ENCODE peak calls at places on chromosomes 5 and 9, in seven cellular contexts. One of them, this sample, is unnamed.

GRCh38 chr5:53123702-53124101 is 14.1 kb upstream of the MOCS2 start:
- DNase-seq in AG08396: no peak
- DNase-seq in memory B cell: no peak
- DNase-seq in activated T-cell treated with anti-CD3 and anti-CD28 coated beads for 24 hours: no peak
- DNase-seq in heart right ventricle: no peak
- DNase-seq in nephron progenitor cell: no peak
- DNase-seq in substantia nigra: no peak
- DNase-seq in this sample: no peak

GRCh38 chr9:98916660-98917059 is 27.0 kb upstream of the COL15A1 start:
- DNase-seq in AG08396: peak
- DNase-seq in memory B cell: no peak
- DNase-seq in activated T-cell treated with anti-CD3 and anti-CD28 coated beads for 24 hours: no peak
- DNase-seq in heart right ventricle: peak
- DNase-seq in nephron progenitor cell: peak
- DNase-seq in substantia nigra: no peak
- DNase-seq in this sample: peak

GRCh38 chr5:57405984-57406383 is 76.6 kb downstream of the ACTBL2 start:
- DNase-seq in AG08396: no peak
- DNase-seq in memory B cell: no peak
- DNase-seq in activated T-cell treated with anti-CD3 and anti-CD28 coated beads for 24 hours: no peak
- DNase-seq in heart right ventricle: no peak
- DNase-seq in nephron progenitor cell: no peak
- DNase-seq in substantia nigra: no peak
- DNase-seq in this sample: no peak

GRCh38 chr5:180467028-180467427 is 27.2 kb upstream of the CNOT6 start:
- DNase-seq in AG08396: peak
- DNase-seq in memory B cell: no peak
- DNase-seq in activated T-cell treated with anti-CD3 and anti-CD28 coated beads for 24 hours: no peak
- DNase-seq in heart right ventricle: peak
- DNase-seq in nephron progenitor cell: no peak
- DNase-seq in substantia nigra: no peak
- DNase-seq in this sample: no peak

GRCh38 chr5:180330270-180330648 is 22.9 kb downstream of the GFPT2 start:
- DNase-seq in AG08396: no peak
- DNase-seq in memory B cell: no peak
- DNase-seq in activated T-cell treated with anti-CD3 and anti-CD28 coated beads for 24 hours: no peak
- DNase-seq in heart right ventricle: no peak
- DNase-seq in nephron progenitor cell: no peak
- DNase-seq in substantia nigra: no peak
- DNase-seq in this sample: no peak

GRCh38 chr9:14366071-14366470 is 52.1 kb upstream of the NFIB start:
- DNase-seq in AG08396: peak
- DNase-seq in memory B cell: no peak
- DNase-seq in activated T-cell treated with anti-CD3 and anti-CD28 coated beads for 24 hours: no peak
- DNase-seq in heart right ventricle: no peak
- DNase-seq in nephron progenitor cell: no peak
- DNase-seq in substantia nigra: no peak
- DNase-seq in this sample: no peak

GRCh38 chr5:127031147-127031862 is 947 bp upstream of the MARCHF3 start:
- DNase-seq in AG08396: no peak
- DNase-seq in memory B cell: no peak
- DNase-seq in activated T-cell treated with anti-CD3 and anti-CD28 coated beads for 24 hours: no peak
- DNase-seq in heart right ventricle: peak
- DNase-seq in nephron progenitor cell: peak
- DNase-seq in substantia nigra: no peak
- DNase-seq in this sample: peak

GRCh38 chr5:93598997-93599371 is 16.0 kb downstream of the NR2F1 start:
- DNase-seq in AG08396: peak
- DNase-seq in memory B cell: no peak
- DNase-seq in activated T-cell treated with anti-CD3 and anti-CD28 coated beads for 24 hours: no peak
- DNase-seq in heart right ventricle: no peak
- DNase-seq in nephron progenitor cell: no peak
- DNase-seq in substantia nigra: no peak
- DNase-seq in this sample: peak

GRCh38 chr5:172059661-172060100 is 53.2 kb upstream of the FBXW11 start:
- DNase-seq in AG08396: no peak
- DNase-seq in memory B cell: peak
- DNase-seq in activated T-cell treated with anti-CD3 and anti-CD28 coated beads for 24 hours: no peak
- DNase-seq in heart right ventricle: no peak
- DNase-seq in nephron progenitor cell: no peak
- DNase-seq in substantia nigra: no peak
- DNase-seq in this sample: no peak

GRCh38 chr9:36976371-36977030 is 57.6 kb downstream of the PAX5 start:
- DNase-seq in AG08396: no peak
- DNase-seq in memory B cell: no peak
- DNase-seq in activated T-cell treated with anti-CD3 and anti-CD28 coated beads for 24 hours: no peak
- DNase-seq in heart right ventricle: no peak
- DNase-seq in nephron progenitor cell: no peak
- DNase-seq in substantia nigra: no peak
- DNase-seq in this sample: no peak

GRCh38 chr5:74673011-74673790 is 11.8 kb upstream of the HEXB start:
- DNase-seq in AG08396: no peak
- DNase-seq in memory B cell: no peak
- DNase-seq in activated T-cell treated with anti-CD3 and anti-CD28 coated beads for 24 hours: no peak
- DNase-seq in heart right ventricle: no peak
- DNase-seq in nephron progenitor cell: no peak
- DNase-seq in substantia nigra: peak
- DNase-seq in this sample: peak

GRCh38 chr5:181133610-181134231 is 2.8 kb upstream of the OR2V1 start:
- DNase-seq in AG08396: peak
- DNase-seq in memory B cell: no peak
- DNase-seq in activated T-cell treated with anti-CD3 and anti-CD28 coated beads for 24 hours: no peak
- DNase-seq in heart right ventricle: peak
- DNase-seq in nephron progenitor cell: no peak
- DNase-seq in substantia nigra: peak
- DNase-seq in this sample: no peak

GRCh38 chr5:107248065-107248695 is 422.6 kb downstream of the EFNA5 start:
- DNase-seq in AG08396: peak
- DNase-seq in memory B cell: no peak
- DNase-seq in activated T-cell treated with anti-CD3 and anti-CD28 coated beads for 24 hours: peak
- DNase-seq in heart right ventricle: peak
- DNase-seq in nephron progenitor cell: peak
- DNase-seq in substantia nigra: peak
- DNase-seq in this sample: peak

GRCh38 chr9:84296146-84296843 is 44.3 kb downstream of the SLC28A3 start:
- DNase-seq in AG08396: peak
- DNase-seq in memory B cell: no peak
- DNase-seq in activated T-cell treated with anti-CD3 and anti-CD28 coated beads for 24 hours: peak
- DNase-seq in heart right ventricle: no peak
- DNase-seq in nephron progenitor cell: no peak
- DNase-seq in substantia nigra: peak
- DNase-seq in this sample: no peak

GRCh38 chr5:103014983-103015382 is 105.0 kb downstream of the GIN1 start:
- DNase-seq in AG08396: no peak
- DNase-seq in memory B cell: no peak
- DNase-seq in activated T-cell treated with anti-CD3 and anti-CD28 coated beads for 24 hours: no peak
- DNase-seq in heart right ventricle: no peak
- DNase-seq in nephron progenitor cell: no peak
- DNase-seq in substantia nigra: no peak
- DNase-seq in this sample: no peak

GRCh38 chr5:177294632-177295031 is 8.9 kb downstream of the RAB24 start:
- DNase-seq in AG08396: no peak
- DNase-seq in memory B cell: no peak
- DNase-seq in activated T-cell treated with anti-CD3 and anti-CD28 coated beads for 24 hours: no peak
- DNase-seq in heart right ventricle: no peak
- DNase-seq in nephron progenitor cell: no peak
- DNase-seq in substantia nigra: no peak
- DNase-seq in this sample: no peak

GRCh38 chr5:13746026-13746425 is 198.5 kb downstream of the DNAH5 start:
- DNase-seq in AG08396: no peak
- DNase-seq in memory B cell: no peak
- DNase-seq in activated T-cell treated with anti-CD3 and anti-CD28 coated beads for 24 hours: no peak
- DNase-seq in heart right ventricle: no peak
- DNase-seq in nephron progenitor cell: no peak
- DNase-seq in substantia nigra: no peak
- DNase-seq in this sample: no peak

GRCh38 chr5:154587123-154587725 is 109.2 kb upstream of the HAND1 start:
- DNase-seq in AG08396: no peak
- DNase-seq in memory B cell: no peak
- DNase-seq in activated T-cell treated with anti-CD3 and anti-CD28 coated beads for 24 hours: no peak
- DNase-seq in heart right ventricle: no peak
- DNase-seq in nephron progenitor cell: no peak
- DNase-seq in substantia nigra: no peak
- DNase-seq in this sample: no peak

GRCh38 chr9:82057805-82058204 is 69.2 kb downstream of the SPATA31D1 start:
- DNase-seq in AG08396: no peak
- DNase-seq in memory B cell: no peak
- DNase-seq in activated T-cell treated with anti-CD3 and anti-CD28 coated beads for 24 hours: no peak
- DNase-seq in heart right ventricle: no peak
- DNase-seq in nephron progenitor cell: no peak
- DNase-seq in substantia nigra: no peak
- DNase-seq in this sample: peak

GRCh38 chr5:62256161-62257017 is 49.6 kb upstream of the KIF2A start:
- DNase-seq in AG08396: no peak
- DNase-seq in memory B cell: no peak
- DNase-seq in activated T-cell treated with anti-CD3 and anti-CD28 coated beads for 24 hours: no peak
- DNase-seq in heart right ventricle: no peak
- DNase-seq in nephron progenitor cell: no peak
- DNase-seq in substantia nigra: no peak
- DNase-seq in this sample: peak

GRCh38 chr5:179795863-179796833 is 2.4 kb downstream of the LTC4S start:
- DNase-seq in AG08396: peak
- DNase-seq in memory B cell: peak
- DNase-seq in activated T-cell treated with anti-CD3 and anti-CD28 coated beads for 24 hours: peak
- DNase-seq in heart right ventricle: peak
- DNase-seq in nephron progenitor cell: peak
- DNase-seq in substantia nigra: peak
- DNase-seq in this sample: peak

GRCh38 chr5:133959643-133960042 is 8.8 kb downstream of the C5orf15 start:
- DNase-seq in AG08396: no peak
- DNase-seq in memory B cell: no peak
- DNase-seq in activated T-cell treated with anti-CD3 and anti-CD28 coated beads for 24 hours: no peak
- DNase-seq in heart right ventricle: no peak
- DNase-seq in nephron progenitor cell: no peak
- DNase-seq in substantia nigra: no peak
- DNase-seq in this sample: no peak

GRCh38 chr9:33297455-33297854 is 7.1 kb downstream of the NFX1 start:
- DNase-seq in AG08396: no peak
- DNase-seq in memory B cell: peak
- DNase-seq in activated T-cell treated with anti-CD3 and anti-CD28 coated beads for 24 hours: no peak
- DNase-seq in heart right ventricle: no peak
- DNase-seq in nephron progenitor cell: no peak
- DNase-seq in substantia nigra: peak
- DNase-seq in this sample: no peak

GRCh38 chr5:68047035-68047434 is 168.5 kb upstream of the PIK3R1 start:
- DNase-seq in AG08396: no peak
- DNase-seq in memory B cell: no peak
- DNase-seq in activated T-cell treated with anti-CD3 and anti-CD28 coated beads for 24 hours: no peak
- DNase-seq in heart right ventricle: no peak
- DNase-seq in nephron progenitor cell: no peak
- DNase-seq in substantia nigra: no peak
- DNase-seq in this sample: no peak

GRCh38 chr9:105679406-105680022 is 14.8 kb upstream of the TMEM38B start:
- DNase-seq in AG08396: no peak
- DNase-seq in memory B cell: no peak
- DNase-seq in activated T-cell treated with anti-CD3 and anti-CD28 coated beads for 24 hours: no peak
- DNase-seq in heart right ventricle: no peak
- DNase-seq in nephron progenitor cell: no peak
- DNase-seq in substantia nigra: no peak
- DNase-seq in this sample: no peak

GRCh38 chr5:62538017-62538942 is 40.3 kb upstream of the LRRC70 start:
- DNase-seq in AG08396: no peak
- DNase-seq in memory B cell: no peak
- DNase-seq in activated T-cell treated with anti-CD3 and anti-CD28 coated beads for 24 hours: no peak
- DNase-seq in heart right ventricle: no peak
- DNase-seq in nephron progenitor cell: no peak
- DNase-seq in substantia nigra: no peak
- DNase-seq in this sample: no peak

GRCh38 chr9:131291795-131292315 is 2.3 kb downstream of the PLPP7 start:
- DNase-seq in AG08396: no peak
- DNase-seq in memory B cell: no peak
- DNase-seq in activated T-cell treated with anti-CD3 and anti-CD28 coated beads for 24 hours: no peak
- DNase-seq in heart right ventricle: no peak
- DNase-seq in nephron progenitor cell: no peak
- DNase-seq in substantia nigra: no peak
- DNase-seq in this sample: no peak

GRCh38 chr5:34742112-34742511 is 86.0 kb downstream of the RAI14 start:
- DNase-seq in AG08396: no peak
- DNase-seq in memory B cell: no peak
- DNase-seq in activated T-cell treated with anti-CD3 and anti-CD28 coated beads for 24 hours: no peak
- DNase-seq in heart right ventricle: no peak
- DNase-seq in nephron progenitor cell: no peak
- DNase-seq in substantia nigra: no peak
- DNase-seq in this sample: no peak

GRCh38 chr5:172837640-172838039 is 3.6 kb downstream of the ERGIC1 start:
- DNase-seq in AG08396: no peak
- DNase-seq in memory B cell: peak
- DNase-seq in activated T-cell treated with anti-CD3 and anti-CD28 coated beads for 24 hours: no peak
- DNase-seq in heart right ventricle: no peak
- DNase-seq in nephron progenitor cell: no peak
- DNase-seq in substantia nigra: peak
- DNase-seq in this sample: peak

GRCh38 chr5:50751064-50751657 is 84.7 kb downstream of the PARP8 start:
- DNase-seq in AG08396: peak
- DNase-seq in memory B cell: peak
- DNase-seq in activated T-cell treated with anti-CD3 and anti-CD28 coated beads for 24 hours: no peak
- DNase-seq in heart right ventricle: no peak
- DNase-seq in nephron progenitor cell: peak
- DNase-seq in substantia nigra: peak
- DNase-seq in this sample: peak

GRCh38 chr9:30243467-30243866 is 2141.0 kb upstream of the ACO1 start:
- DNase-seq in AG08396: no peak
- DNase-seq in memory B cell: no peak
- DNase-seq in activated T-cell treated with anti-CD3 and anti-CD28 coated beads for 24 hours: no peak
- DNase-seq in heart right ventricle: no peak
- DNase-seq in nephron progenitor cell: no peak
- DNase-seq in substantia nigra: no peak
- DNase-seq in this sample: no peak

GRCh38 chr5:149271195-149271716 is 403 bp upstream of the AFAP1L1 start:
- DNase-seq in AG08396: no peak
- DNase-seq in memory B cell: no peak
- DNase-seq in activated T-cell treated with anti-CD3 and anti-CD28 coated beads for 24 hours: no peak
- DNase-seq in heart right ventricle: no peak
- DNase-seq in nephron progenitor cell: no peak
- DNase-seq in substantia nigra: no peak
- DNase-seq in this sample: no peak

GRCh38 chr5:177376107-177376506 is 8.1 kb upstream of the SLC34A1 start:
- DNase-seq in AG08396: no peak
- DNase-seq in memory B cell: no peak
- DNase-seq in activated T-cell treated with anti-CD3 and anti-CD28 coated beads for 24 hours: no peak
- DNase-seq in heart right ventricle: no peak
- DNase-seq in nephron progenitor cell: no peak
- DNase-seq in substantia nigra: no peak
- DNase-seq in this sample: no peak

GRCh38 chr9:133405508-133406009 is 12.3 kb downstream of the REXO4 start:
- DNase-seq in AG08396: peak
- DNase-seq in memory B cell: no peak
- DNase-seq in activated T-cell treated with anti-CD3 and anti-CD28 coated beads for 24 hours: no peak
- DNase-seq in heart right ventricle: no peak
- DNase-seq in nephron progenitor cell: no peak
- DNase-seq in substantia nigra: no peak
- DNase-seq in this sample: no peak

GRCh38 chr5:55603947-55604346 is 69.2 kb upstream of the PLPP1 start:
- DNase-seq in AG08396: peak
- DNase-seq in memory B cell: no peak
- DNase-seq in activated T-cell treated with anti-CD3 and anti-CD28 coated beads for 24 hours: no peak
- DNase-seq in heart right ventricle: no peak
- DNase-seq in nephron progenitor cell: no peak
- DNase-seq in substantia nigra: peak
- DNase-seq in this sample: no peak